ENCODE peak calls at places on chromosomes 12 and 14, in eight cellular contexts. G is AG09309, F is kidney tubule cell, K is epithelial cell of esophagus, L is AML-193, M is hippocampal formation, B is GDM1, Z is bronchial epithelial cell. R is an unnamed sample.

GRCh38 chr12:124588689-124589318 is 21.4 kb upstream of the NCOR2 start:
- DNase-seq in G (no peak), F (peak; percentile 37), K (peak; percentile 83), L (no peak), M (peak; percentile 26), B (peak; percentile 58), Z (peak; percentile 79), R (no peak)

GRCh38 chr14:105247715-105248367 is 492 bp upstream of the BTBD6 start:
- DNase-seq in G (no peak), F (no peak), K (no peak), L (no peak), M (no peak), B (no peak), Z (no peak), R (no peak)

GRCh38 chr14:61925043-61925442 is 162.8 kb downstream of the SNAPC1 start:
- DNase-seq in G (no peak), F (peak; percentile 80), K (peak; percentile 70), L (no peak), M (peak; percentile 29), B (no peak), Z (peak; percentile 56), R (no peak)

GRCh38 chr12:112714166-112714565 is 77.4 kb upstream of the RPH3A start:
- DNase-seq in G (no peak), F (peak; percentile 77), K (peak; percentile 30), L (no peak), M (no peak), B (no peak), Z (no peak), R (no peak)

GRCh38 chr12:68977335-68977734 is 44.4 kb upstream of the CPM start:
- DNase-seq in G (no peak), F (no peak), K (no peak), L (no peak), M (peak; percentile 94), B (no peak), Z (no peak), R (no peak)

GRCh38 chr12:123453165-123453564 is 4.8 kb upstream of the SNRNP35 start:
- DNase-seq in G (no peak), F (no peak), K (no peak), L (no peak), M (no peak), B (no peak), Z (no peak), R (no peak)

GRCh38 chr12:123896786-123897185 is 75.8 kb downstream of the CCDC92 start:
- DNase-seq in G (peak; percentile 75), F (no peak), K (no peak), L (no peak), M (no peak), B (no peak), Z (no peak), R (no peak)

GRCh38 chr12:71892059-71892458 is 46.6 kb upstream of the TPH2 start:
- DNase-seq in G (no peak), F (no peak), K (no peak), L (no peak), M (no peak), B (no peak), Z (no peak), R (no peak)

GRCh38 chr12:130948136-130948535 is 5.6 kb upstream of the ADGRD1 start:
- DNase-seq in G (no peak), F (no peak), K (no peak), L (no peak), M (no peak), B (no peak), Z (peak; percentile 7), R (no peak)

GRCh38 chr12:20305470-20305869 is 62.9 kb upstream of the PDE3A start:
- DNase-seq in G (no peak), F (no peak), K (no peak), L (no peak), M (no peak), B (no peak), Z (no peak), R (no peak)

GRCh38 chr12:122001379-122002209 is 20.1 kb upstream of the BCL7A start:
- DNase-seq in G (no peak), F (no peak), K (peak; percentile 98), L (no peak), M (peak; percentile 73), B (no peak), Z (peak; percentile 99), R (no peak)

GRCh38 chr12:109433618-109434017 is 43.5 kb downstream of the KCTD10 start:
- DNase-seq in G (no peak), F (no peak), K (no peak), L (no peak), M (no peak), B (no peak), Z (no peak), R (peak; percentile 17)

GRCh38 chr12:52149651-52150241 is 42.1 kb downstream of the KRT80 start:
- DNase-seq in G (no peak), F (peak; percentile 65), K (peak; percentile 36), L (no peak), M (no peak), B (no peak), Z (peak; percentile 49), R (no peak)

GRCh38 chr14:65243766-65244442 is 141.6 kb upstream of the MAX start:
- DNase-seq in G (no peak), F (peak; percentile 64), K (no peak), L (no peak), M (no peak), B (peak; percentile 25), Z (peak; percentile 67), R (no peak)

R was measured in skeletal muscle cell.